ENCODE peak calls at places on chromosome 7, in five cellular contexts. W is ovary, M is brain microvascular endothelial cell, J is T-cell, S is GM12891. H is an unnamed sample.

GRCh38 chr7:44373418-44373740 is 48.0 kb upstream of the CAMK2B start:
- DNase-seq in M (no peak), S (no peak), W (no peak), J (no peak), H (no peak)

GRCh38 chr7:156611393-156612010 is 29.1 kb upstream of the RNF32 start:
- DNase-seq in M (no peak), S (no peak), W (no peak), J (no peak), H (no peak)

GRCh38 chr7:92246363-92247101 is 758 bp downstream of the ANKIB1 start:
- DNase-seq in W (peak), J (peak), S (peak), M (no peak), H (peak)

GRCh38 chr7:17020250-17020649 is 138.5 kb upstream of the AGR3 start:
- DNase-seq in W (no peak), J (no peak), M (no peak), S (no peak), H (no peak)

GRCh38 chr7:115099906-115100305 is 178.0 kb downstream of the MDFIC start:
- DNase-seq in J (no peak), W (no peak), S (no peak), M (peak), H (no peak)

GRCh38 chr7:45662018-45662417 is 87.8 kb downstream of the ADCY1 start:
- DNase-seq in J (no peak), M (no peak), S (no peak), W (no peak), H (no peak)

GRCh38 chr7:110514973-110515372 is 576.0 kb upstream of the LRRN3 start:
- DNase-seq in S (no peak), M (no peak), W (no peak), J (no peak), H (no peak)

GRCh38 chr7:33964417-33965115 is 59.2 kb downstream of the BMPER start:
- DNase-seq in M (no peak), J (no peak), S (no peak), W (no peak), H (no peak)

GRCh38 chr7:67512481-67512880 is 515.8 kb downstream of the TYW1 start:
- DNase-seq in S (no peak), M (no peak), W (no peak), J (no peak), H (no peak)

GRCh38 chr7:25967278-25968204 is 184.5 kb upstream of the NFE2L3 start:
- DNase-seq in S (no peak), M (no peak), W (no peak), J (no peak), H (no peak)

GRCh38 chr7:17233643-17234397 is 64.6 kb upstream of the AHR start:
- DNase-seq in J (peak), S (no peak), W (no peak), M (peak), H (no peak)

GRCh38 chr7:102195361-102195760 is 91.3 kb upstream of the SH2B2 start:
- DNase-seq in W (no peak), J (no peak), S (no peak), M (no peak), H (no peak)

GRCh38 chr7:77685219-77685618 is 11.0 kb upstream of the RSBN1L start:
- DNase-seq in S (no peak), W (no peak), J (no peak), M (no peak), H (no peak)

GRCh38 chr7:17408245-17408903 is 109.9 kb downstream of the AHR start:
- DNase-seq in M (peak), J (no peak), W (peak), S (no peak), H (no peak)